ENCODE peak calls at places on chromosomes 7 and 10, in six cellular contexts. One of them, this sample, is unnamed. For H3K4me1 and H3K36me3, the result is how much of the 10 kb centered on the place peaks cover.

GRCh38 chr10:14378387-14378960 is 47.8 kb upstream of the FRMD4A start:
- DNase-seq in lung: no peak
- DNase-seq in thoracic aorta: no peak
- DNase-seq in upper lobe of right lung: no peak
- DNase-seq in effector memory CD4-positive, alpha-beta T cell: no peak
- DNase-seq in GM23248: no peak
- DNase-seq in this sample: no peak

GRCh38 chr7:32158751-32159360 is 88.6 kb upstream of the PDE1C start:
- DNase-seq in lung: no peak
- DNase-seq in thoracic aorta: no peak
- DNase-seq in upper lobe of right lung: no peak
- DNase-seq in effector memory CD4-positive, alpha-beta T cell: no peak
- DNase-seq in GM23248: peak
- DNase-seq in this sample: no peak

GRCh38 chr7:157412021-157412443 is 75.2 kb downstream of the DNAJB6 start:
- DNase-seq in lung: no peak
- DNase-seq in thoracic aorta: no peak
- DNase-seq in upper lobe of right lung: no peak
- DNase-seq in effector memory CD4-positive, alpha-beta T cell: peak
- DNase-seq in GM23248: peak
- DNase-seq in this sample: peak

GRCh38 chr7:118080947-118081346 is 103.0 kb upstream of the LSM8 start:
- DNase-seq in lung: no peak
- DNase-seq in thoracic aorta: no peak
- DNase-seq in upper lobe of right lung: no peak
- DNase-seq in effector memory CD4-positive, alpha-beta T cell: no peak
- DNase-seq in GM23248: peak
- DNase-seq in this sample: peak

GRCh38 chr10:11986593-11987216 is 55.9 kb downstream of the UPF2 start:
- DNase-seq in lung: peak
- DNase-seq in thoracic aorta: peak
- DNase-seq in upper lobe of right lung: peak
- DNase-seq in effector memory CD4-positive, alpha-beta T cell: peak
- DNase-seq in GM23248: peak
- DNase-seq in this sample: peak

GRCh38 chr10:108250954-108251620 is 1086.6 kb upstream of the SORCS1 start:
- DNase-seq in lung: no peak
- DNase-seq in thoracic aorta: no peak
- DNase-seq in upper lobe of right lung: no peak
- DNase-seq in effector memory CD4-positive, alpha-beta T cell: no peak
- DNase-seq in GM23248: no peak
- DNase-seq in this sample: no peak

GRCh38 chr10:45491061-45491460 is 117.0 kb downstream of the ALOX5 start:
- DNase-seq in lung: no peak
- DNase-seq in thoracic aorta: no peak
- DNase-seq in upper lobe of right lung: no peak
- DNase-seq in effector memory CD4-positive, alpha-beta T cell: no peak
- DNase-seq in GM23248: no peak
- DNase-seq in this sample: no peak

GRCh38 chr7:28442540-28443420 is 30.5 kb downstream of the CREB5 start:
- DNase-seq in lung: no peak
- DNase-seq in thoracic aorta: no peak
- DNase-seq in upper lobe of right lung: no peak
- DNase-seq in effector memory CD4-positive, alpha-beta T cell: no peak
- DNase-seq in GM23248: peak
- DNase-seq in this sample: no peak

GRCh38 chr10:114266521-114266920 is 27.5 kb downstream of the VWA2 start:
- DNase-seq in lung: no peak
- DNase-seq in thoracic aorta: no peak
- DNase-seq in upper lobe of right lung: no peak
- DNase-seq in effector memory CD4-positive, alpha-beta T cell: no peak
- DNase-seq in GM23248: peak
- DNase-seq in this sample: no peak

GRCh38 chr10:5402798-5403197 is 1.8 kb downstream of the TUBAL3 start:
- DNase-seq in lung: no peak
- DNase-seq in thoracic aorta: no peak
- DNase-seq in upper lobe of right lung: no peak
- DNase-seq in effector memory CD4-positive, alpha-beta T cell: no peak
- DNase-seq in GM23248: no peak
- DNase-seq in this sample: no peak

GRCh38 chr10:71216363-71216695 is 4.0 kb downstream of the UNC5B start:
- DNase-seq in lung: no peak
- DNase-seq in thoracic aorta: no peak
- DNase-seq in upper lobe of right lung: no peak
- DNase-seq in effector memory CD4-positive, alpha-beta T cell: no peak
- DNase-seq in GM23248: no peak
- DNase-seq in this sample: no peak

GRCh38 chr10:71217266-71218045 is 5.1 kb downstream of the UNC5B start:
- DNase-seq in lung: no peak
- DNase-seq in thoracic aorta: no peak
- DNase-seq in upper lobe of right lung: peak
- DNase-seq in effector memory CD4-positive, alpha-beta T cell: no peak
- DNase-seq in GM23248: peak
- DNase-seq in this sample: no peak

GRCh38 chr10:71218833-71219120 is 6.4 kb downstream of the UNC5B start:
- DNase-seq in lung: no peak
- DNase-seq in thoracic aorta: no peak
- DNase-seq in upper lobe of right lung: no peak
- DNase-seq in effector memory CD4-positive, alpha-beta T cell: no peak
- DNase-seq in GM23248: no peak
- DNase-seq in this sample: no peak

GRCh38 chr10:71218046-71218832 is 5.9 kb downstream of the UNC5B start:
- DNase-seq in lung: no peak
- DNase-seq in thoracic aorta: no peak
- DNase-seq in upper lobe of right lung: peak
- DNase-seq in effector memory CD4-positive, alpha-beta T cell: no peak
- DNase-seq in GM23248: peak
- DNase-seq in this sample: no peak

GRCh38 chr10:71216751-71217265 is 4.4 kb downstream of the UNC5B start:
- DNase-seq in lung: no peak
- DNase-seq in thoracic aorta: no peak
- DNase-seq in upper lobe of right lung: peak
- DNase-seq in effector memory CD4-positive, alpha-beta T cell: no peak
- DNase-seq in GM23248: peak
- DNase-seq in this sample: peak
- H3K4me3 ChIP-seq in lung: no peak
- H3K4me3 ChIP-seq in thoracic aorta: peak
- H3K4me3 ChIP-seq in upper lobe of right lung: peak
- H3K4me3 ChIP-seq in effector memory CD4-positive, alpha-beta T cell: peak
- H3K4me3 ChIP-seq in GM23248: peak
- H3K4me3 ChIP-seq in this sample: peak

DNA sequence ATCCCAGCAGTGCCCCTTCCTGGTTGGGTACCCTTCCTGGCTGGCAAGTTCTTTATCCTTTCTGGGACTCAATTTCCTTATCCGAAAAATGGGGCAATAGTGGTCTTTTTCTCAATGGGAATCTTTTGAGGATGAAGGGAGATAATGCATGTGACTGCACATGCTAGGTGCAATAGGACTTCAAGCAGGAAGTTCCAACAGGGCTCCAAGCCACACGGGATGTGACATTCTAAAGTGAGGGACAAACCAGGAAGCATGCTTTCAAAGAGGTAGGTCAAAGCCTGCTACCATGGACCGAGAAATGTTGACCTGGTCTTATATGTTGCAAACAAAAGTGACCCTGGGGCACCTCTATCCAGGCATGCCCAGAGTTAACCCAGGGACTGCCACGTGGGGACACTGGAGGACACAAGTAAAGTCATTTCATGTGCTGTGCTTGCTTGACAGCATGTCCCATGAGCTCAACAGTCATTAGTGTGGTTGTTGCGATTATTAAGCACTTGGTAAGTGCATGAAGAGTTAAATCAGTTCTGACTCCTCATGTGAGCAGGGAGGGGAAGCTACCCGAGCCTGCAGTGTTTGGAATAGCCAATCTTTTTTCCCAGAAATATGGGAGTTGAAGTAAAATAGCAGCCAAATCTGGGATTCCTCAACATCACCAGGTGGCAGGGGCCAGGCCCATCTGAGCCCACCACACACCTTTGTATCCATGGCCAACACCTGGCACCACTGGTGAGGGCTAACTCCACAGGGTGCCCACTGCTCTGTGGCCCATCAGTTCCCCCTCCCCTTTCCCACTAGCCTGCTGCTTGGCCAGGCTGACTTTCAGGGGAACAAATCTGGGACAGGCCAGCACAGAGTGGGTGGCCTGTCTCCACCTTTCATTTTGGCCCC is 5.7 kb downstream of the ARHGAP22 start:
- DNase-seq in lung: no peak
- DNase-seq in thoracic aorta: no peak
- DNase-seq in upper lobe of right lung: no peak
- DNase-seq in effector memory CD4-positive, alpha-beta T cell: no peak
- DNase-seq in GM23248: no peak
- DNase-seq in this sample: no peak
- H3K4me1 ChIP-seq in lung: under half
- H3K4me1 ChIP-seq in thoracic aorta: under half
- H3K4me1 ChIP-seq in upper lobe of right lung: under half
- H3K4me1 ChIP-seq in effector memory CD4-positive, alpha-beta T cell: under half
- H3K4me1 ChIP-seq in GM23248: under half
- H3K4me1 ChIP-seq in this sample: under half

GRCh38 chr10:104259999-104260774 is 5.5 kb downstream of the GSTO1 start:
- DNase-seq in lung: no peak
- DNase-seq in thoracic aorta: no peak
- DNase-seq in upper lobe of right lung: no peak
- DNase-seq in effector memory CD4-positive, alpha-beta T cell: no peak
- DNase-seq in GM23248: peak
- DNase-seq in this sample: no peak

GRCh38 chr10:104256335-104257080 is 1.8 kb downstream of the GSTO1 start:
- DNase-seq in lung: no peak
- DNase-seq in thoracic aorta: no peak
- DNase-seq in upper lobe of right lung: no peak
- DNase-seq in effector memory CD4-positive, alpha-beta T cell: no peak
- DNase-seq in GM23248: peak
- DNase-seq in this sample: no peak

GRCh38 chr10:104257235-104257634 is 2.5 kb downstream of the GSTO1 start:
- DNase-seq in lung: no peak
- DNase-seq in thoracic aorta: no peak
- DNase-seq in upper lobe of right lung: no peak
- DNase-seq in effector memory CD4-positive, alpha-beta T cell: no peak
- DNase-seq in GM23248: no peak
- DNase-seq in this sample: no peak

GRCh38 chr10:104259456-104259855 is 4.8 kb downstream of the GSTO1 start:
- DNase-seq in lung: no peak
- DNase-seq in thoracic aorta: no peak
- DNase-seq in upper lobe of right lung: no peak
- DNase-seq in effector memory CD4-positive, alpha-beta T cell: no peak
- DNase-seq in GM23248: no peak
- DNase-seq in this sample: no peak

DNA sequence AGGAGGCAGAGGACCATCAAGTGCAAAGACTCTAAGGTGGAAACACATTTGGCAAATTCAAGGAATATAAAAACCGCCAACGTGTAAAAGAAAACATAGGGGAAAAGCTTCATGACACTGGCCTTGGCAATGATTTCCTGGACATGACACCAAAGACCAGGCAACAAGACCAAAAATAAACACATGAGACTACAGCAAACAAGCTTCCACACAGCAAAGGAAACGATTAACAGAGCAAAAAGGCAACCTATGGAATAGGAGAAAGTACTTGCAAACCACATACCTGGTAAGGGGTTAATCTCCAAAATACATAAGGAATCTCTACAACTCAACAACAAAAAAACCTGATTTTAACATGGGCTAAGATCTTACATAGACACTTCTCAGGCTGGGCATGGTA is 3.5 kb downstream of the GSTO1 start:
- DNase-seq in lung: no peak
- DNase-seq in thoracic aorta: no peak
- DNase-seq in upper lobe of right lung: no peak
- DNase-seq in effector memory CD4-positive, alpha-beta T cell: no peak
- DNase-seq in GM23248: no peak
- DNase-seq in this sample: no peak
- H3K36me3 ChIP-seq in lung: under half
- H3K36me3 ChIP-seq in thoracic aorta: under half
- H3K36me3 ChIP-seq in upper lobe of right lung: half or more
- H3K36me3 ChIP-seq in effector memory CD4-positive, alpha-beta T cell: under half
- H3K36me3 ChIP-seq in GM23248: under half
- H3K36me3 ChIP-seq in this sample: half or more

DNA sequence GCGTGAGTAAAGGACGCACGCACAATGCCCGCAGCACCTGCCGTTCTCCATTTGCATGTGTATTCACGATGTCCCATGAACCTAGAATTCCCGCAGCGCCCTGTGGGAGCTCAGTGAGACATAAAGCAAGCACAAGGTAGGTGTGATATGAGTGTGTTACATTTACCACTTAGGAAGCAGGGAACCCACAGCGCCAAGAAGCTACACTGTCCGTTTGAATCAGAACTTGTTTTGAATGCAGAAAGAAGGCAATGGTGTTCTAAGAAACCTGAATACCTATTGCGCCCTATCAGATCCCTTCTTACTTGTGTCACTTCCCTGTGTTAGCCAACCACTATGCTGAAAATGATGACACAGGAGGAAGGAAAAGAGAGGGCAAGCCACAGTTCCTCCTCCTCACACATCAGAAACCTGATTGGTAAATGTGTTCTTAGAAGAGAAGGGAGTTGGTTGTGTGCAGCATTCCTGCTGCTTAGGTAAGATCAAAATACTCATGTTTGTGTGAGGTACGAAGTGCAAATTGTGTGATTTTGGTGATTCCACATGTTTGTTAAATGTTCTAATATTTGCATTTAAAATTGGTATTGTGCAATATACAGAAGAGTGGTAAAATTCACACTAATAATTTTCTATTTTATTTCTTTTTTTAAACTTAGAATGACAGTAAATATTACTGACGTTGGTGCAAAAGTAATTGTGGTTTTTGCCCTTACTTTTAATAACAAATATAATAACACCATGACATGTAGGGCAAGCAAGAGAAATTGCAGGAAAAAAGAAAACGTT is 185.4 kb downstream of the SEC23IP start:
- DNase-seq in lung: no peak
- DNase-seq in thoracic aorta: no peak
- DNase-seq in upper lobe of right lung: no peak
- DNase-seq in effector memory CD4-positive, alpha-beta T cell: no peak
- DNase-seq in GM23248: no peak
- DNase-seq in this sample: no peak
- H3K4me3 ChIP-seq in lung: no peak
- H3K4me3 ChIP-seq in thoracic aorta: no peak
- H3K4me3 ChIP-seq in upper lobe of right lung: no peak
- H3K4me3 ChIP-seq in effector memory CD4-positive, alpha-beta T cell: no peak
- H3K4me3 ChIP-seq in GM23248: no peak
- H3K4me3 ChIP-seq in this sample: no peak

GRCh38 chr10:23055424-23056191 is 39.8 kb upstream of the MSRB2 start:
- DNase-seq in lung: no peak
- DNase-seq in thoracic aorta: no peak
- DNase-seq in upper lobe of right lung: no peak
- DNase-seq in effector memory CD4-positive, alpha-beta T cell: no peak
- DNase-seq in GM23248: no peak
- DNase-seq in this sample: no peak
- H3K4me1 ChIP-seq in lung: under half
- H3K4me1 ChIP-seq in thoracic aorta: under half
- H3K4me1 ChIP-seq in upper lobe of right lung: under half
- H3K4me1 ChIP-seq in effector memory CD4-positive, alpha-beta T cell: under half
- H3K4me1 ChIP-seq in GM23248: under half
- H3K4me1 ChIP-seq in this sample: under half

GRCh38 chr10:80165173-80165572 is 32.6 kb downstream of the PLAC9 start:
- DNase-seq in lung: no peak
- DNase-seq in thoracic aorta: no peak
- DNase-seq in upper lobe of right lung: peak
- DNase-seq in effector memory CD4-positive, alpha-beta T cell: no peak
- DNase-seq in GM23248: peak
- DNase-seq in this sample: peak
- H3K36me3 ChIP-seq in lung: half or more
- H3K36me3 ChIP-seq in thoracic aorta: under half
- H3K36me3 ChIP-seq in upper lobe of right lung: half or more
- H3K36me3 ChIP-seq in effector memory CD4-positive, alpha-beta T cell: half or more
- H3K36me3 ChIP-seq in GM23248: under half
- H3K36me3 ChIP-seq in this sample: half or more